ENCODE peak calls at places on chromosomes 2 and 18, in ten cellular contexts. Y is prostate gland, B is ovary, L is tibial nerve, V is transverse colon, E is endothelial cell of umbilical vein, Q is heart left ventricle, C is K562, Z is body of pancreas, U is H1. H is an unnamed sample.

GRCh38 chr18:73891572-73892421 is 255.8 kb downstream of the FBXO15 start:
- DNase-seq in Y (no peak), B (no peak), L (no peak), V (no peak), E (no peak), Q (no peak), C (no peak), Z (no peak), U (peak; percentile 77), H (no peak)

GRCh38 chr2:196590286-196590685 is 49.2 kb upstream of the CCDC150 start:
- DNase-seq in Y (no peak), B (no peak), L (no peak), V (no peak), E (no peak), Q (no peak), C (no peak), Z (no peak), U (no peak), H (no peak)

GRCh38 chr2:160920791-160921303 is 239.4 kb upstream of the TANK start:
- DNase-seq in Y (no peak), B (peak; percentile 33), L (peak; percentile 51), V (no peak), E (peak; percentile 44), Q (peak; percentile 48), C (no peak), Z (no peak), U (no peak), H (peak; percentile 86)

GRCh38 chr2:26786207-26787023 is 559 bp downstream of the CENPA start:
- DNase-seq in Y (no peak), B (no peak), L (no peak), V (no peak), E (peak; percentile 15), Q (no peak), C (no peak), Z (no peak), U (peak; percentile 75), H (no peak)

GRCh38 chr2:73859721-73860586 is 31.2 kb downstream of the STAMBP start:
- DNase-seq in Y (no peak), B (no peak), L (no peak), V (no peak), E (peak; percentile 53), Q (no peak), C (peak; percentile 30), Z (no peak), U (no peak), H (no peak)

GRCh38 chr18:79516441-79516931 is 120.8 kb downstream of the NFATC1 start:
- DNase-seq in Y (no peak), B (no peak), L (no peak), V (no peak), E (no peak), Q (no peak), C (no peak), Z (no peak), U (no peak), H (peak; percentile 43)

GRCh38 chr2:67524236-67524635 is 127.1 kb downstream of the ETAA1 start:
- DNase-seq in Y (no peak), B (no peak), L (no peak), V (no peak), E (no peak), Q (no peak), C (no peak), Z (no peak), U (no peak), H (no peak)

GRCh38 chr2:16495812-16496211 is 169.8 kb downstream of the CYRIA start:
- DNase-seq in Y (no peak), B (no peak), L (peak; percentile 66), V (no peak), E (no peak), Q (no peak), C (no peak), Z (no peak), U (no peak), H (no peak)

GRCh38 chr2:10944799-10945198 is 33.1 kb downstream of the KCNF1 start:
- DNase-seq in Y (no peak), B (no peak), L (no peak), V (no peak), E (no peak), Q (no peak), C (no peak), Z (no peak), U (no peak), H (no peak)

GRCh38 chr18:45974088-45974536 is 7.0 kb upstream of the EPG5 start:
- DNase-seq in Y (peak; percentile 51), B (peak; percentile 29), L (peak; percentile 78), V (peak; percentile 71), E (peak; percentile 71), Q (peak; percentile 40), C (peak; percentile 13), Z (peak; percentile 64), U (no peak), H (peak; percentile 51)

GRCh38 chr2:52818958-52819357 is 948.6 kb upstream of the CHAC2 start:
- DNase-seq in Y (no peak), B (no peak), L (no peak), V (no peak), E (no peak), Q (no peak), C (no peak), Z (no peak), U (no peak), H (no peak)

GRCh38 chr2:217858519-217859466 is 144.0 kb downstream of the TNS1 start:
- DNase-seq in Y (peak; percentile 63), B (peak; percentile 84), L (peak; percentile 80), V (peak; percentile 46), E (peak; percentile 42), Q (peak; percentile 91), C (peak; percentile 31), Z (peak; percentile 61), U (no peak), H (peak; percentile 94)

GRCh38 chr2:123051136-123051535 is 974.0 kb upstream of the CNTNAP5 start:
- DNase-seq in Y (no peak), B (no peak), L (no peak), V (no peak), E (no peak), Q (no peak), C (no peak), Z (no peak), U (no peak), H (no peak)

GRCh38 chr2:237870126-237870525 is 10.7 kb downstream of the RAMP1 start:
- DNase-seq in Y (no peak), B (no peak), L (no peak), V (no peak), E (no peak), Q (no peak), C (no peak), Z (no peak), U (no peak), H (no peak)

GRCh38 chr2:24160761-24161160 is 14.1 kb upstream of the FAM228A start:
- DNase-seq in Y (no peak), B (no peak), L (no peak), V (no peak), E (no peak), Q (no peak), C (no peak), Z (no peak), U (no peak), H (no peak)

GRCh38 chr2:24164416-24164973 is 10.4 kb upstream of the FAM228A start:
- DNase-seq in Y (no peak), B (no peak), L (no peak), V (peak; percentile 26), E (no peak), Q (no peak), C (peak; percentile 70), Z (no peak), U (peak; percentile 85), H (no peak)

GRCh38 chr2:24159708-24160107 is 15.1 kb upstream of the FAM228A start:
- DNase-seq in Y (no peak), B (no peak), L (no peak), V (no peak), E (no peak), Q (no peak), C (no peak), Z (no peak), U (no peak), H (no peak)

GRCh38 chr2:24163186-24163585 is 11.7 kb upstream of the FAM228A start:
- DNase-seq in Y (no peak), B (no peak), L (no peak), V (no peak), E (no peak), Q (no peak), C (no peak), Z (no peak), U (no peak), H (no peak)

GRCh38 chr2:24162494-24162893 is 12.4 kb upstream of the FAM228A start:
- DNase-seq in Y (no peak), B (no peak), L (no peak), V (no peak), E (no peak), Q (no peak), C (no peak), Z (no peak), U (no peak), H (no peak)
- H3K4me3 ChIP-seq in Y (no peak overlapping the region), B (no peak overlapping the region), L (no peak overlapping the region), V (no peak overlapping the region), E (no peak overlapping the region), Q (no peak overlapping the region), C (no peak overlapping the region), Z (no peak overlapping the region), U (no peak overlapping the region), H (no peak overlapping the region)

GRCh38 chr2:231615058-231615671 is 22.5 kb downstream of the TEX44 start:
- DNase-seq in Y (no peak), B (peak; percentile 44), L (no peak), V (peak; percentile 21), E (no peak), Q (no peak), C (no peak), Z (no peak), U (peak; percentile 71), H (no peak)
- TF ChIP-seq POLR2A in Y (no peak), B (no peak), L (no peak), V (no peak), E (no peak), Q (no peak), C (no peak), Z (no peak), U (no peak), H (no peak)

DNA sequence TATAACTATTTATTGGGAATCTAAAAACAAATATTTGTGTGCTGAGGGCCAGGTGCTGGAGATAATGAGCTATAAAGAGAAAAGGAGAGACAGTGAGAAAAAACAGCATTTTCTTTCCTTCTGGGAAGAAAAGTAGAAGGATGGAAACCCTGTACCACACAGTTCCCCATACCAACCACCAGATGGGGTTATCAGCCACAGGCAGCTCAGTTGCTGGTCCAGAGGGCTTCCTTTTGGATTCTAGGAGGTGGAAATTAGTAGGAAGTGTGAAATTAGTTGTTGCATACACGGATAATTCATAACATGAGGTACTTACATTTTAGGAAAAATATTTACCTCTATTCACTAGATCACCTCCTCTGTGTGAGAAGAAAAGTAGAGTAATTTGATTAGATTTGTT is 237.0 kb upstream of the FOSL2 start:
- DNase-seq in Y (no peak), B (no peak), L (no peak), V (no peak), E (no peak), Q (no peak), C (peak; percentile 73), Z (no peak), U (no peak), H (no peak)
- H3K4me3 ChIP-seq in Y (no peak overlapping the region), B (no peak overlapping the region), L (no peak overlapping the region), V (no peak overlapping the region), E (no peak overlapping the region), Q (no peak overlapping the region), C (no peak overlapping the region), Z (no peak overlapping the region), U (no peak overlapping the region), H (no peak overlapping the region)

DNA sequence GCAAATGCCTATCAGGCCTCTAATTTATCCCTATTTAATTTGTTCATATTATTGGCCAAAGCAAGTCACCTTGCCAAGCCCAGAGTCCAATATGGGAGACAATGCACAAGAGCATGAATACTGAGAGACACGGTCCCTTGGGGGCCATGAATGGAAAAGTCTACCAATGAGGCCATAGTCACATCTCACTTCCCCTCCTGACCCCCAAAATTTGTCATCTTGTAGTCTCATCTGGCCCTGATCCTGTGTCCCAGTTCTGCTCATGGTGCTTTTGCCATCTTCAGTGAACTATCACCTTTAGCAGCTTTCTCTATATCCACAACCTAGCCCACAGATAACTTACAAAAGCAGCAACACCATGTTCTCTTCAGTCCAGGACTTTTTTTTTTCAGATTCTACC is 302.7 kb upstream of the MGAT5 start:
- DNase-seq in Y (no peak), B (no peak), L (no peak), V (no peak), E (no peak), Q (no peak), C (no peak), Z (no peak), U (no peak), H (no peak)
- TF ChIP-seq POLR2A in Y (no peak), B (no peak), L (no peak), V (no peak), E (no peak), Q (no peak), C (no peak), Z (no peak), U (no peak), H (no peak)